ENCODE peak calls at places on chromosome 2, in six cellular contexts. Z is WERI-Rb-1, I is stomach, Q is left ventricle myocardium inferior, U is aorta, G is mammary epithelial cell. Y is an unnamed sample. For H3K36me3, the result is how much of the 10 kb centered on the place peaks cover.

GRCh38 chr2:179277429-179278196 is 13.0 kb upstream of the SESTD1 start:
- DNase-seq in Z (no peak), I (no peak), Q (no peak), U (no peak), G (peak), Y (no peak)

GRCh38 chr2:239380831-239381708 is 19.8 kb downstream of the HDAC4 start:
- DNase-seq in Z (no peak), I (no peak), Q (no peak), U (peak), G (no peak), Y (no peak)

GRCh38 chr2:241774419-241775222 is 2.0 kb upstream of the GAL3ST2 start:
- DNase-seq in Z (peak), I (peak), Q (no peak), U (no peak), G (no peak), Y (no peak)

GRCh38 chr2:196249860-196250259 is 78.5 kb upstream of the STK17B start:
- DNase-seq in Z (no peak), I (no peak), Q (no peak), U (no peak), G (no peak), Y (no peak)

GRCh38 chr2:164028764-164029534 is 293.1 kb upstream of the FIGN start:
- DNase-seq in Z (no peak), I (no peak), Q (no peak), U (no peak), G (no peak), Y (no peak)

GRCh38 chr2:138093455-138093854 is 129.2 kb downstream of the HNMT start:
- DNase-seq in Z (no peak), I (no peak), Q (no peak), U (no peak), G (no peak), Y (no peak)

GRCh38 chr2:19369341-19369955 is 11.0 kb upstream of the OSR1 start:
- DNase-seq in Z (no peak), I (no peak), Q (no peak), U (no peak), G (peak), Y (no peak)

GRCh38 chr2:241976296-241976695 is 106.8 kb downstream of the RTP5 start:
- DNase-seq in Z (no peak), I (no peak), Q (no peak), U (no peak), G (no peak), Y (no peak)

GRCh38 chr2:69163109-69163508 is 150.1 kb downstream of the ANTXR1 start:
- DNase-seq in Z (no peak), I (no peak), Q (no peak), U (peak), G (peak), Y (no peak)

GRCh38 chr2:20326163-20326780 is 24.4 kb downstream of the PUM2 start:
- DNase-seq in Z (peak), I (peak), Q (no peak), U (no peak), G (peak), Y (peak)

GRCh38 chr2:39380525-39381150 is 56.4 kb downstream of the MAP4K3 start:
- DNase-seq in Z (no peak), I (no peak), Q (no peak), U (no peak), G (no peak), Y (no peak)

GRCh38 chr2:154013514-154013913 is 141.8 kb downstream of the GALNT13 start:
- DNase-seq in Z (no peak), I (no peak), Q (no peak), U (no peak), G (no peak), Y (no peak)

GRCh38 chr2:169448865-169449264 is 30.4 kb upstream of the BBS5 start:
- DNase-seq in Z (no peak), I (no peak), Q (no peak), U (no peak), G (no peak), Y (no peak)

GRCh38 chr2:165251361-165251760 is 12.1 kb downstream of the SCN2A start:
- DNase-seq in Z (no peak), I (no peak), Q (no peak), U (no peak), G (no peak), Y (no peak)

GRCh38 chr2:29223257-29223656 is 108.0 kb downstream of the CLIP4 start:
- DNase-seq in Z (no peak), I (no peak), Q (no peak), U (no peak), G (no peak), Y (peak)

GRCh38 chr2:108805782-108806181 is 19.2 kb downstream of the CCDC138 start:
- DNase-seq in Z (no peak), I (no peak), Q (no peak), U (no peak), G (no peak), Y (no peak)

GRCh38 chr2:236112466-236112865 is 55.7 kb downstream of the GBX2 start:
- DNase-seq in Z (no peak), I (no peak), Q (no peak), U (peak), G (no peak), Y (no peak)

GRCh38 chr2:43269074-43269572 is 42.7 kb upstream of the ZFP36L2 start:
- DNase-seq in Z (peak), I (peak), Q (peak), U (peak), G (no peak), Y (peak)

GRCh38 chr2:9228088-9228751 is 21.6 kb downstream of the ASAP2 start:
- DNase-seq in Z (no peak), I (no peak), Q (no peak), U (no peak), G (no peak), Y (no peak)

GRCh38 chr2:99834426-99834825 is 308.0 kb downstream of the AFF3 start:
- DNase-seq in Z (no peak), I (no peak), Q (no peak), U (no peak), G (no peak), Y (no peak)

GRCh38 chr2:104862061-104862941 is 8.4 kb downstream of the POU3F3 start:
- DNase-seq in Z (no peak), I (no peak), Q (no peak), U (no peak), G (no peak), Y (peak)

GRCh38 chr2:201858781-201859180 is 52.4 kb downstream of the CDK15 start:
- DNase-seq in Z (peak), I (no peak), Q (no peak), U (no peak), G (no peak), Y (peak)

GRCh38 chr2:207767461-207768167 is 2.1 kb downstream of the FZD5 start:
- DNase-seq in Z (peak), I (peak), Q (peak), U (peak), G (peak), Y (peak)

GRCh38 chr2:14937336-14937735 is 304.8 kb downstream of the LRATD1 start:
- DNase-seq in Z (no peak), I (no peak), Q (no peak), U (no peak), G (no peak), Y (no peak)

GRCh38 chr2:9099341-9099751 is 95.9 kb upstream of the MBOAT2 start:
- DNase-seq in Z (no peak), I (no peak), Q (no peak), U (no peak), G (no peak), Y (peak)

GRCh38 chr2:216108310-216108966 is 710 bp upstream of the XRCC5 start:
- DNase-seq in Z (peak), I (no peak), Q (no peak), U (no peak), G (peak), Y (peak)

GRCh38 chr2:3005859-3006258 is 371.8 kb downstream of the EIPR1 start:
- DNase-seq in Z (no peak), I (no peak), Q (no peak), U (no peak), G (no peak), Y (no peak)
- H3K36me3 ChIP-seq in Z (under half), I (under half), Q (under half), U (under half), G (under half), Y (under half)

DNA sequence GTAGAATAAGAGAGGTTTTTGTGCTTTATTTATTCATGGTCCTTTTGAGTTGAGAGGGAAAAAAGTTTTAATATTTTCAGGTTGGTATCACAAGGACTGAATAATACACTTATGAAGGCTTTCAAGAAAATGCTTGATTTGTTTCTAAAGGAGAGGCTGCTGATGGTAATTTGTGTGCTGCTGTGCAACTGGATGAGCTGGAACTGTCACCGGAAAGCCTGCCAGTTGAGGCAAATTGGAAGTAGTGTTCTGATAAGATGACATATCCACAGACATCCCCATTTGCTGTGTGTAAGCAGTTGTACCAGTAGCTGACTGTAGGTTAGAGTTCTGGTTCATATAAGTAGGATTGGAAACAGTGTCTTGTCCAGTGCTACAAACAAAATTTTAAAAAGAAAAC is 21.6 kb upstream of the CACNB4 start:
- DNase-seq in Z (no peak), I (no peak), Q (no peak), U (no peak), G (no peak), Y (no peak)
- H3K4me3 ChIP-seq in Z (no peak), I (no peak), Q (no peak), U (no peak), G (no peak), Y (no peak)

GRCh38 chr2:10588911-10589310 is 100.9 kb downstream of the NOL10 start:
- DNase-seq in Z (no peak), I (no peak), Q (no peak), U (no peak), G (no peak), Y (no peak)
- H3K36me3 ChIP-seq in Z (half or more), I (half or more), Q (half or more), U (under half), G (under half), Y (under half)

GRCh38 chr2:17543131-17543660 is 2.7 kb downstream of the VSNL1 start:
- DNase-seq in Z (no peak), I (no peak), Q (no peak), U (no peak), G (peak), Y (peak)

GRCh38 chr2:17540813-17541513 is 467 bp downstream of the VSNL1 start:
- DNase-seq in Z (no peak), I (no peak), Q (no peak), U (no peak), G (no peak), Y (no peak)

GRCh38 chr2:17542471-17542870 is 2.0 kb downstream of the VSNL1 start:
- DNase-seq in Z (no peak), I (no peak), Q (no peak), U (no peak), G (peak), Y (no peak)

GRCh38 chr2:17539993-17540812 is at the start of gene VSNL1:
- DNase-seq in Z (peak), I (peak), Q (peak), U (peak), G (peak), Y (peak)

DNA sequence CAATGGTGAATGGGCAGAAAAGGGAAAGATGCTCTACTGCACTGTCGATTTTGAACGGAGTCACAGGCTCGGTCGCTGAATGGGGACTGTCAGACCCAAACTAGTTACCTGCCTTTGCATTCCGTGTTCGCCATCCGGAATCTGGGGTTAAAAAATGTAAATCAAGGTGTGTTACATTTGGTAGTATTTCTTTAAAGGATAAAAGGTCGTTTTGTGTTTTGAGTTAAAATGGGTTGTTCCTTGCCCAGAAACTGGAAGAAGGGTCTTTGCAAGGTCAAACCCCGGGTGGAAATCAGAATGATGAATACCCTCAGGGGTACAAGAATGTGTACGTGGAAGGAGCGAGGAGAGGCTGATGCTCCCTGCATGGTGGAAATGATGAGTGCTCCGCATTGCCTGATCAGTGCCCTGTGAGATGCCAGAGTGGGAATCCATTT is 1.0 kb downstream of the VSNL1 start:
- DNase-seq in Z (no peak), I (no peak), Q (no peak), U (no peak), G (peak), Y (no peak)
- H3K4me3 ChIP-seq in Z (peak), I (peak), Q (peak), U (no peak), G (peak), Y (peak)